ENCODE peak calls at places on chromosome 22, in nine cellular contexts. H, S, U, K, R, F, X, B and P are unnamed samples. For H3K9me3, the result is how much of the 10 kb centered on the place peaks cover.

GRCh38 chr22:25451480-25452114 is 112.9 kb upstream of the GRK3 start:
- DNase-seq in H (no peak), S (no peak), U (no peak), K (no peak), R (no peak), F (peak), X (no peak), B (no peak), P (no peak)

GRCh38 chr22:29726512-29727247 is 6.9 kb downstream of the CABP7 start:
- DNase-seq in H (no peak), S (no peak), U (no peak), K (peak), R (no peak), F (no peak), X (no peak), B (no peak), P (no peak)

GRCh38 chr22:31313366-31314147 is 21.3 kb upstream of the PIK3IP1 start:
- DNase-seq in H (peak), S (peak), U (peak), K (peak), R (peak), F (peak), X (peak), B (peak), P (peak)

GRCh38 chr22:25120093-25120561 is 79.5 kb upstream of the CRYBB3 start:
- DNase-seq in H (no peak), S (no peak), U (peak), K (peak), R (peak), F (no peak), X (no peak), B (no peak), P (no peak)

GRCh38 chr22:29816128-29816527 is 21.9 kb downstream of the ASCC2 start:
- DNase-seq in H (no peak), S (peak), U (peak), K (no peak), R (no peak), F (peak), X (no peak), B (no peak), P (no peak)

GRCh38 chr22:31876156-31877035 is 67.9 kb upstream of the YWHAH start:
- DNase-seq in H (no peak), S (no peak), U (no peak), K (no peak), R (no peak), F (peak), X (no peak), B (no peak), P (no peak)

GRCh38 chr22:30294066-30294465 is 4.8 kb upstream of the CASTOR1 start:
- DNase-seq in H (no peak), S (no peak), U (no peak), K (no peak), R (no peak), F (no peak), X (no peak), B (no peak), P (no peak)

GRCh38 chr22:30782613-30783012 is 87.9 kb downstream of the OSBP2 start:
- DNase-seq in H (no peak), S (no peak), U (no peak), K (no peak), R (no peak), F (no peak), X (no peak), B (no peak), P (no peak)

GRCh38 chr22:20798974-20799373 is 25.1 kb downstream of the SERPIND1 start:
- DNase-seq in H (no peak), S (no peak), U (no peak), K (no peak), R (no peak), F (no peak), X (no peak), B (no peak), P (no peak)

GRCh38 chr22:44860311-44860710 is 107.9 kb downstream of the ARHGAP8 start:
- DNase-seq in H (no peak), S (no peak), U (no peak), K (no peak), R (no peak), F (no peak), X (no peak), B (no peak), P (no peak)

GRCh38 chr22:30781271-30781875 is 86.7 kb downstream of the OSBP2 start:
- DNase-seq in H (no peak), S (no peak), U (no peak), K (no peak), R (no peak), F (peak), X (no peak), B (no peak), P (no peak)

GRCh38 chr22:41345807-41346335 is 35.9 kb upstream of the TEF start:
- DNase-seq in H (no peak), S (no peak), U (no peak), K (no peak), R (no peak), F (no peak), X (no peak), B (no peak), P (no peak)

GRCh38 chr22:19759459-19759993 is 1.1 kb upstream of the TBX1 start:
- DNase-seq in H (no peak), S (no peak), U (no peak), K (no peak), R (no peak), F (peak), X (no peak), B (no peak), P (no peak)

GRCh38 chr22:41028841-41029240 is 63.6 kb upstream of the EP300 start:
- DNase-seq in H (no peak), S (no peak), U (no peak), K (no peak), R (no peak), F (peak), X (no peak), B (no peak), P (no peak)

GRCh38 chr22:17167486-17167885 is 8.4 kb upstream of the HDHD5 start:
- DNase-seq in H (no peak), S (no peak), U (peak), K (no peak), R (no peak), F (no peak), X (no peak), B (no peak), P (no peak)

GRCh38 chr22:20378110-20378509 is 15.8 kb upstream of the ZNF74 start:
- DNase-seq in H (no peak), S (no peak), U (no peak), K (no peak), R (no peak), F (no peak), X (no peak), B (no peak), P (no peak)

GRCh38 chr22:20654343-20655208 is 119.3 kb upstream of the SERPIND1 start:
- DNase-seq in H (no peak), S (no peak), U (no peak), K (no peak), R (no peak), F (no peak), X (no peak), B (no peak), P (peak)

GRCh38 chr22:29165336-29166060 is 40.2 kb upstream of the EMID1 start:
- DNase-seq in H (no peak), S (no peak), U (no peak), K (no peak), R (no peak), F (no peak), X (no peak), B (no peak), P (no peak)

GRCh38 chr22:22578702-22579424 is 19.8 kb upstream of the PRAME start:
- DNase-seq in H (no peak), S (no peak), U (no peak), K (no peak), R (no peak), F (peak), X (peak), B (no peak), P (no peak)

GRCh38 chr22:32684148-32684821 is 117.2 kb upstream of the TIMP3 start:
- DNase-seq in H (no peak), S (no peak), U (no peak), K (no peak), R (no peak), F (no peak), X (no peak), B (no peak), P (no peak)

GRCh38 chr22:25696763-25697710 is 45.0 kb upstream of the MYO18B start:
- DNase-seq in H (no peak), S (no peak), U (no peak), K (no peak), R (no peak), F (no peak), X (no peak), B (no peak), P (no peak)

GRCh38 chr22:29149841-29150555 is 55.7 kb upstream of the EMID1 start:
- DNase-seq in H (no peak), S (no peak), U (no peak), K (no peak), R (no peak), F (no peak), X (peak), B (no peak), P (no peak)

GRCh38 chr22:47558828-47559700 is 796.6 kb downstream of the TBC1D22A start:
- DNase-seq in H (no peak), S (no peak), U (no peak), K (no peak), R (no peak), F (no peak), X (no peak), B (no peak), P (no peak)

GRCh38 chr22:47561766-47562165 is 799.3 kb downstream of the TBC1D22A start:
- DNase-seq in H (no peak), S (no peak), U (no peak), K (no peak), R (no peak), F (no peak), X (no peak), B (no peak), P (no peak)

GRCh38 chr22:47563406-47564157 is 801.1 kb downstream of the TBC1D22A start:
- DNase-seq in H (no peak), S (no peak), U (no peak), K (no peak), R (no peak), F (no peak), X (no peak), B (no peak), P (no peak)

GRCh38 chr22:47564158-47564450 is 801.7 kb downstream of the TBC1D22A start:
- DNase-seq in H (no peak), S (no peak), U (no peak), K (no peak), R (no peak), F (no peak), X (no peak), B (no peak), P (no peak)

GRCh38 chr22:47561115-47561675 is 798.7 kb downstream of the TBC1D22A start:
- DNase-seq in H (no peak), S (no peak), U (no peak), K (no peak), R (no peak), F (no peak), X (no peak), B (no peak), P (no peak)
- H3K9me3 ChIP-seq in H (under half), S (under half), U (under half), K (half or more), R (under half), F (under half), X (under half), B (under half), P (under half)

GRCh38 chr22:48594757-48595510 is 1232.7 kb downstream of the BRD1 start:
- DNase-seq in H (no peak), S (no peak), U (no peak), K (no peak), R (no peak), F (no peak), X (no peak), B (no peak), P (no peak)

GRCh38 chr22:48595511-48595905 is 1232.2 kb downstream of the BRD1 start:
- DNase-seq in H (no peak), S (no peak), U (no peak), K (no peak), R (no peak), F (no peak), X (no peak), B (no peak), P (no peak)

GRCh38 chr22:48593551-48593950 is 1234.1 kb downstream of the BRD1 start:
- DNase-seq in H (no peak), S (no peak), U (no peak), K (no peak), R (peak), F (no peak), X (no peak), B (no peak), P (no peak)

GRCh38 chr22:48592931-48593330 is 1234.7 kb downstream of the BRD1 start:
- DNase-seq in H (no peak), S (no peak), U (no peak), K (no peak), R (peak), F (no peak), X (no peak), B (no peak), P (no peak)

DNA sequence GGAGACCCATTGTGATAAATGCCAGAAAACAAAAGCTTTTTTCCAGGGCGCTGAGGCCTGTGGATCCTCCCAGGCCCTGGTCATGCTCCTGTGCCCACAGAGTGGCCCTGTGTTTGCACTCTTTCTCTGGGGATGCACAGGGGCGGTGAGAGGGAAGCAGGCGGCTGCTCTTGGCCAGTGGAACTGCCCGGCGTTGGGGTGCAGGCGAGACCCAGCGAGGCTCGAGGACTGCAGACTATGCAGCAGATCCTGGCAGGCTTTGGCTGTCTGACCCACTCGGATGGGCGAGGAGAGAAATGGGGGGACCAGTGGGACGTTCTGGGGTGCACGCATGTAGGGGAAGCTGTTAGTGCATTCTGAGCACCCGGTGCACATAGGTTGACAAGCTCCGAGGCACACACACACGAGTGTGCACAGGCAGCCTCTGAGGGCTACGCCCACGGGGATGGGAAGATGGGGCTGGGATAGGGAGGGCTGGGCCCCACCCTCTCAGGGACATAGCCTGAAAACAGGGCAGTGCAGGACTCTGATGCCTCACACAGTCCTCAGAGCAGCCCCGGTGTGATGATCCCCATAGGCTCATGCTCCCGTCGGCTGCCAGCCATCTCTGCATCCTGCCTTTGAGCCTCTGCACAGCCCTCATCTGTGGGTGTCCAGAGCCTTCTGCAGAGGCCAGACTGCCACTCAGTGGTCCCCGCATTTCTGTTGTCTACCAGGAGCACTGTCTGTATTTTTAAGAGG is 1233.5 kb downstream of the BRD1 start:
- DNase-seq in H (no peak), S (no peak), U (no peak), K (no peak), R (peak), F (no peak), X (no peak), B (no peak), P (no peak)
- H3K9me3 ChIP-seq in H (under half), S (under half), U (under half), K (under half), R (under half), F (under half), X (under half), B (under half), P (under half)

GRCh38 chr22:38852522-38852921 is 8.7 kb upstream of the NPTXR start:
- DNase-seq in H (no peak), S (no peak), U (no peak), K (no peak), R (no peak), F (no peak), X (no peak), B (no peak), P (no peak)

GRCh38 chr22:38850399-38850798 is 6.6 kb upstream of the NPTXR start:
- DNase-seq in H (no peak), S (no peak), U (no peak), K (no peak), R (peak), F (no peak), X (no peak), B (no peak), P (no peak)

GRCh38 chr22:38850941-38851849 is 7.4 kb upstream of the NPTXR start:
- DNase-seq in H (no peak), S (no peak), U (no peak), K (no peak), R (peak), F (peak), X (no peak), B (no peak), P (no peak)

GRCh38 chr22:38853149-38853548 is 9.3 kb upstream of the NPTXR start:
- DNase-seq in H (no peak), S (no peak), U (no peak), K (peak), R (peak), F (no peak), X (no peak), B (no peak), P (no peak)

DNA sequence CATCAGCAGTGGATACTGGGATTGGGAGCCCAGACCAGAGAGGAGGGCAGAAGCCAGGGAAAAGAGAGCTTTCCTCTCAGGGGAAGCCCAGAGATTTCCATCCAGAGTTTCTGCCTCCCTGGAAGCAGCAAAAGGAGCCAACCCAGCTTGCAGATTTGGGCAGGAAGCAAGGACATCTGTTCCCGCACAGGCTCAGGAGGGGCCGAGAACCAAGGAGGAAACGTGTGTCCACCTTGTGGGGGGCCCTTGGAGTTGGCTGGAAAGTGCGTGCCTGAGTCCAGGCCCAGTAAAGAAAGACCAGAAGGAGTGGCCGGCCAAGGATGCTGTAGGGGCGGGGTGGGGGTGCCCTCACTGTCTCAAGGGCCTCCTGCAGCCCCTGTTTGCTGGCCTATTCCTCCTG is 6.0 kb upstream of the NPTXR start:
- DNase-seq in H (no peak), S (no peak), U (no peak), K (no peak), R (peak), F (no peak), X (no peak), B (no peak), P (no peak)
- H3K9me3 ChIP-seq in H (under half), S (under half), U (under half), K (under half), R (under half), F (under half), X (under half), B (under half), P (under half)

DNA sequence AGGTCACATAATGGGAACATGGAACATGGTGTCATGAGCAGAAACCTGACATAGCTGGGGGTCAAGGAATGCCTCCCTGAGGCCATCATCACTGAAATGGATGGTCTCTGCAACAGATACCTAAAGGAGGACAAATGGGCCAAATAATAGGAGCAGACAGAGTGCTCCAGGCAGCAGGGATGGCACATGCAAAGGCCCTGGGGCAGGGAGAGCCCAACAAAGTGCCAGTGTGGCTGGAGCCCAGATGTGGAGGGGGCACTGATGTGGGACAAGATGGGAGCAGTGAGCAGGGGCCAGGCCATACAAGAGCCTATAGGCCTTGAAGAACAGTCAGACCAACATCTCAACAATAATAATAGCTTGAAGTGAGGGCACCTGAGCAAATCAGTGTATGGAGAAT is 497.8 kb downstream of the MN1 start:
- DNase-seq in H (no peak), S (no peak), U (no peak), K (no peak), R (no peak), F (no peak), X (no peak), B (no peak), P (no peak)
- H3K9me3 ChIP-seq in H (under half), S (under half), U (under half), K (under half), R (under half), F (under half), X (under half), B (under half), P (under half)

DNA sequence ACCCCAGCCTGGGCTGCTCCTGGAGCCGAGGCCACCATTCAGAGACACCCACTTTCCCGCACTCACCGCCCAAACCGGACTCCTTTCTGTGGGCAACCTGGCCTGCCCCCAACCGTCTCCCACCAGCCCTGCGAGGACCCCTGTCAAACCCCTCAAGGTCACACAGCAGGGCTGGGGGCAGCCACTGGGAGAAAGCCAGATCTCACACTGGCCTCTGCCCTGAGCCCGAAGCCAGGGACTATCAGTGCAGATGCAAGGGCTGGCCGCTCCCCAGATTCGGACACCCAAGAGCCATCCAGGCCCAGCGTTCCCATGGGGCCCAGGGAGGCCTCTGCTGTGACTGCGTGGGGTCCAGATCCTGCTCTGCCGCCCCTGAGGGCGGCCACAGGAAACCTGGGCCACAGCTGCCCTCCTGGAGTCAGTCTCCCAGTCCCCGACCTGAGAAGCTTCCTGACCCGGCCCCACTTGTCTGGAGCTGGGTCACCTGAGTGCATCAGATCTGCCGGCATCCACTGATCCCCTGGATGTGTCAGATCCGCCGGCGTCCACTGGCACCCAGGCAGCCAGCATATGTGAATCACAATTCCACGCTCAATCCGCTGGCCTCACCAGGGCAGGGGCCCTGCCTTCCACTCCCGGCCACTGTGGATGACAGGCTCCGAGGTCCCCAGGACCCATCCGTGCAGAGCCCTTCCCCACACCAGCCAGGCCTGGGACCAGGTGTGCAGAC is 139.7 kb downstream of the BRD1 start:
- DNase-seq in H (no peak), S (no peak), U (no peak), K (no peak), R (no peak), F (no peak), X (no peak), B (no peak), P (no peak)
- H3K9me3 ChIP-seq in H (under half), S (under half), U (under half), K (under half), R (under half), F (under half), X (under half), B (under half), P (under half)

GRCh38 chr22:49590851-49591445 is 236.7 kb downstream of the BRD1 start:
- DNase-seq in H (no peak), S (no peak), U (no peak), K (no peak), R (no peak), F (no peak), X (no peak), B (no peak), P (no peak)

GRCh38 chr22:49594078-49594477 is 233.6 kb downstream of the BRD1 start:
- DNase-seq in H (no peak), S (no peak), U (no peak), K (no peak), R (no peak), F (no peak), X (no peak), B (no peak), P (no peak)

GRCh38 chr22:49590381-49590780 is 237.3 kb downstream of the BRD1 start:
- DNase-seq in H (no peak), S (no peak), U (no peak), K (no peak), R (no peak), F (no peak), X (no peak), B (no peak), P (no peak)

GRCh38 chr22:49593509-49593908 is 234.2 kb downstream of the BRD1 start:
- DNase-seq in H (no peak), S (no peak), U (no peak), K (no peak), R (no peak), F (no peak), X (no peak), B (no peak), P (no peak)

GRCh38 chr22:49592780-49593501 is 234.7 kb downstream of the BRD1 start:
- DNase-seq in H (no peak), S (no peak), U (no peak), K (no peak), R (no peak), F (no peak), X (no peak), B (no peak), P (no peak)
- H3K9me3 ChIP-seq in H (under half), S (under half), U (under half), K (under half), R (under half), F (under half), X (under half), B (under half), P (under half)